ENCODE peak calls at places on chromosomes 6 and 20, in six cellular contexts. One of them, this sample, is unnamed.

GRCh38 chr6:127459231-127459641 is at the start of gene KIAA0408:
- DNase-seq in effector CD4-positive, alpha-beta T cell: no peak
- DNase-seq in D341Med: peak
- DNase-seq in hippocampal formation: no peak
- DNase-seq in hepatocyte: peak
- DNase-seq in stimulated activated CD4-positive, alpha-beta T cell treated with anti-CD3 and anti-CD28 coated beads, Interleukin-12 subunit alpha, Interleukin-12 subunit beta, amount 100 ng/mL, for 4 hours: no peak
- DNase-seq in this sample: no peak

GRCh38 chr6:168949876-168950499 is 303.7 kb downstream of the THBS2 start:
- DNase-seq in D341Med: no peak
- DNase-seq in effector CD4-positive, alpha-beta T cell: no peak
- DNase-seq in hepatocyte: no peak
- DNase-seq in stimulated activated CD4-positive, alpha-beta T cell treated with anti-CD3 and anti-CD28 coated beads, Interleukin-12 subunit alpha, Interleukin-12 subunit beta, amount 100 ng/mL, for 4 hours: no peak
- DNase-seq in hippocampal formation: no peak
- DNase-seq in this sample: no peak

GRCh38 chr20:51221791-51222408 is 199.0 kb upstream of the KCNG1 start:
- DNase-seq in hippocampal formation: no peak
- DNase-seq in effector CD4-positive, alpha-beta T cell: no peak
- DNase-seq in D341Med: no peak
- DNase-seq in stimulated activated CD4-positive, alpha-beta T cell treated with anti-CD3 and anti-CD28 coated beads, Interleukin-12 subunit alpha, Interleukin-12 subunit beta, amount 100 ng/mL, for 4 hours: no peak
- DNase-seq in hepatocyte: peak
- DNase-seq in this sample: peak

GRCh38 chr6:51292659-51293058 is 474.0 kb downstream of the TFAP2B start:
- DNase-seq in hippocampal formation: no peak
- DNase-seq in effector CD4-positive, alpha-beta T cell: no peak
- DNase-seq in stimulated activated CD4-positive, alpha-beta T cell treated with anti-CD3 and anti-CD28 coated beads, Interleukin-12 subunit alpha, Interleukin-12 subunit beta, amount 100 ng/mL, for 4 hours: no peak
- DNase-seq in hepatocyte: no peak
- DNase-seq in D341Med: no peak
- DNase-seq in this sample: no peak

GRCh38 chr6:36760685-36761435 is 63.2 kb downstream of the RAB44 start:
- DNase-seq in hippocampal formation: peak
- DNase-seq in stimulated activated CD4-positive, alpha-beta T cell treated with anti-CD3 and anti-CD28 coated beads, Interleukin-12 subunit alpha, Interleukin-12 subunit beta, amount 100 ng/mL, for 4 hours: no peak
- DNase-seq in effector CD4-positive, alpha-beta T cell: no peak
- DNase-seq in hepatocyte: no peak
- DNase-seq in D341Med: no peak
- DNase-seq in this sample: no peak

GRCh38 chr6:166725571-166725970 is 98.5 kb upstream of the RPS6KA2 start:
- DNase-seq in stimulated activated CD4-positive, alpha-beta T cell treated with anti-CD3 and anti-CD28 coated beads, Interleukin-12 subunit alpha, Interleukin-12 subunit beta, amount 100 ng/mL, for 4 hours: no peak
- DNase-seq in hepatocyte: no peak
- DNase-seq in hippocampal formation: no peak
- DNase-seq in D341Med: no peak
- DNase-seq in effector CD4-positive, alpha-beta T cell: no peak
- DNase-seq in this sample: no peak

GRCh38 chr6:163146036-163146435 is 268.5 kb upstream of the QKI start:
- DNase-seq in D341Med: no peak
- DNase-seq in stimulated activated CD4-positive, alpha-beta T cell treated with anti-CD3 and anti-CD28 coated beads, Interleukin-12 subunit alpha, Interleukin-12 subunit beta, amount 100 ng/mL, for 4 hours: no peak
- DNase-seq in hepatocyte: no peak
- DNase-seq in effector CD4-positive, alpha-beta T cell: no peak
- DNase-seq in hippocampal formation: no peak
- DNase-seq in this sample: no peak

GRCh38 chr20:25282796-25283195 is 34.9 kb downstream of the PYGB start:
- DNase-seq in hepatocyte: no peak
- DNase-seq in hippocampal formation: no peak
- DNase-seq in stimulated activated CD4-positive, alpha-beta T cell treated with anti-CD3 and anti-CD28 coated beads, Interleukin-12 subunit alpha, Interleukin-12 subunit beta, amount 100 ng/mL, for 4 hours: no peak
- DNase-seq in D341Med: no peak
- DNase-seq in effector CD4-positive, alpha-beta T cell: no peak
- DNase-seq in this sample: no peak

GRCh38 chr20:17854307-17854903 is 114.2 kb downstream of the SNX5 start:
- DNase-seq in stimulated activated CD4-positive, alpha-beta T cell treated with anti-CD3 and anti-CD28 coated beads, Interleukin-12 subunit alpha, Interleukin-12 subunit beta, amount 100 ng/mL, for 4 hours: no peak
- DNase-seq in effector CD4-positive, alpha-beta T cell: no peak
- DNase-seq in hepatocyte: peak
- DNase-seq in D341Med: no peak
- DNase-seq in hippocampal formation: no peak
- DNase-seq in this sample: peak

GRCh38 chr20:50303573-50304500 is 113.2 kb downstream of the CEBPB start:
- DNase-seq in hippocampal formation: no peak
- DNase-seq in hepatocyte: peak
- DNase-seq in effector CD4-positive, alpha-beta T cell: no peak
- DNase-seq in D341Med: no peak
- DNase-seq in stimulated activated CD4-positive, alpha-beta T cell treated with anti-CD3 and anti-CD28 coated beads, Interleukin-12 subunit alpha, Interleukin-12 subunit beta, amount 100 ng/mL, for 4 hours: no peak
- DNase-seq in this sample: no peak

GRCh38 chr6:60991427-60992028 is 1294.5 kb downstream of the KHDRBS2 start:
- DNase-seq in stimulated activated CD4-positive, alpha-beta T cell treated with anti-CD3 and anti-CD28 coated beads, Interleukin-12 subunit alpha, Interleukin-12 subunit beta, amount 100 ng/mL, for 4 hours: no peak
- DNase-seq in hippocampal formation: no peak
- DNase-seq in hepatocyte: no peak
- DNase-seq in effector CD4-positive, alpha-beta T cell: no peak
- DNase-seq in D341Med: no peak
- DNase-seq in this sample: no peak

GRCh38 chr20:23482138-23482537 is 8.8 kb upstream of the CST8 start:
- DNase-seq in hepatocyte: no peak
- DNase-seq in effector CD4-positive, alpha-beta T cell: no peak
- DNase-seq in hippocampal formation: no peak
- DNase-seq in stimulated activated CD4-positive, alpha-beta T cell treated with anti-CD3 and anti-CD28 coated beads, Interleukin-12 subunit alpha, Interleukin-12 subunit beta, amount 100 ng/mL, for 4 hours: no peak
- DNase-seq in D341Med: no peak
- DNase-seq in this sample: no peak

GRCh38 chr6:84652356-84653026 is 111.9 kb downstream of the TBX18 start:
- DNase-seq in effector CD4-positive, alpha-beta T cell: no peak
- DNase-seq in hepatocyte: no peak
- DNase-seq in D341Med: no peak
- DNase-seq in hippocampal formation: no peak
- DNase-seq in stimulated activated CD4-positive, alpha-beta T cell treated with anti-CD3 and anti-CD28 coated beads, Interleukin-12 subunit alpha, Interleukin-12 subunit beta, amount 100 ng/mL, for 4 hours: no peak
- DNase-seq in this sample: peak

GRCh38 chr6:154341876-154342275 is 14.7 kb downstream of the IPCEF1 start:
- DNase-seq in effector CD4-positive, alpha-beta T cell: no peak
- DNase-seq in hepatocyte: no peak
- DNase-seq in hippocampal formation: no peak
- DNase-seq in stimulated activated CD4-positive, alpha-beta T cell treated with anti-CD3 and anti-CD28 coated beads, Interleukin-12 subunit alpha, Interleukin-12 subunit beta, amount 100 ng/mL, for 4 hours: no peak
- DNase-seq in D341Med: no peak
- DNase-seq in this sample: no peak

GRCh38 chr6:47023543-47023942 is 18.6 kb downstream of the ADGRF1 start:
- DNase-seq in stimulated activated CD4-positive, alpha-beta T cell treated with anti-CD3 and anti-CD28 coated beads, Interleukin-12 subunit alpha, Interleukin-12 subunit beta, amount 100 ng/mL, for 4 hours: no peak
- DNase-seq in hepatocyte: no peak
- DNase-seq in effector CD4-positive, alpha-beta T cell: no peak
- DNase-seq in D341Med: no peak
- DNase-seq in hippocampal formation: no peak
- DNase-seq in this sample: no peak

GRCh38 chr6:14742680-14743079 is 503.2 kb upstream of the JARID2 start:
- DNase-seq in effector CD4-positive, alpha-beta T cell: no peak
- DNase-seq in hippocampal formation: no peak
- DNase-seq in D341Med: no peak
- DNase-seq in stimulated activated CD4-positive, alpha-beta T cell treated with anti-CD3 and anti-CD28 coated beads, Interleukin-12 subunit alpha, Interleukin-12 subunit beta, amount 100 ng/mL, for 4 hours: no peak
- DNase-seq in hepatocyte: no peak
- DNase-seq in this sample: no peak

GRCh38 chr6:155224031-155224451 is 39.8 kb upstream of the CLDN20 start:
- DNase-seq in effector CD4-positive, alpha-beta T cell: no peak
- DNase-seq in stimulated activated CD4-positive, alpha-beta T cell treated with anti-CD3 and anti-CD28 coated beads, Interleukin-12 subunit alpha, Interleukin-12 subunit beta, amount 100 ng/mL, for 4 hours: peak
- DNase-seq in hippocampal formation: no peak
- DNase-seq in D341Med: no peak
- DNase-seq in hepatocyte: peak
- DNase-seq in this sample: no peak

GRCh38 chr20:52150440-52151258 is 40.9 kb downstream of the ZFP64 start:
- DNase-seq in D341Med: peak
- DNase-seq in hepatocyte: peak
- DNase-seq in effector CD4-positive, alpha-beta T cell: no peak
- DNase-seq in hippocampal formation: peak
- DNase-seq in stimulated activated CD4-positive, alpha-beta T cell treated with anti-CD3 and anti-CD28 coated beads, Interleukin-12 subunit alpha, Interleukin-12 subunit beta, amount 100 ng/mL, for 4 hours: no peak
- DNase-seq in this sample: peak

GRCh38 chr6:87139236-87139635 is 16.1 kb upstream of the ZNF292 start:
- DNase-seq in effector CD4-positive, alpha-beta T cell: peak
- DNase-seq in hepatocyte: peak
- DNase-seq in hippocampal formation: peak
- DNase-seq in stimulated activated CD4-positive, alpha-beta T cell treated with anti-CD3 and anti-CD28 coated beads, Interleukin-12 subunit alpha, Interleukin-12 subunit beta, amount 100 ng/mL, for 4 hours: no peak
- DNase-seq in D341Med: peak
- DNase-seq in this sample: peak

GRCh38 chr6:80316655-80317332 is 210.3 kb downstream of the BCKDHB start:
- DNase-seq in hippocampal formation: peak
- DNase-seq in D341Med: no peak
- DNase-seq in stimulated activated CD4-positive, alpha-beta T cell treated with anti-CD3 and anti-CD28 coated beads, Interleukin-12 subunit alpha, Interleukin-12 subunit beta, amount 100 ng/mL, for 4 hours: no peak
- DNase-seq in effector CD4-positive, alpha-beta T cell: no peak
- DNase-seq in hepatocyte: no peak
- DNase-seq in this sample: peak

GRCh38 chr6:138211601-138212000 is 6.7 kb downstream of the PBOV1 start:
- DNase-seq in stimulated activated CD4-positive, alpha-beta T cell treated with anti-CD3 and anti-CD28 coated beads, Interleukin-12 subunit alpha, Interleukin-12 subunit beta, amount 100 ng/mL, for 4 hours: no peak
- DNase-seq in D341Med: no peak
- DNase-seq in hepatocyte: no peak
- DNase-seq in hippocampal formation: no peak
- DNase-seq in effector CD4-positive, alpha-beta T cell: no peak
- DNase-seq in this sample: no peak

GRCh38 chr6:140774080-140774505 is 1358.6 kb upstream of the GJE1 start:
- DNase-seq in effector CD4-positive, alpha-beta T cell: no peak
- DNase-seq in stimulated activated CD4-positive, alpha-beta T cell treated with anti-CD3 and anti-CD28 coated beads, Interleukin-12 subunit alpha, Interleukin-12 subunit beta, amount 100 ng/mL, for 4 hours: no peak
- DNase-seq in hippocampal formation: peak
- DNase-seq in D341Med: no peak
- DNase-seq in hepatocyte: peak
- DNase-seq in this sample: peak

GRCh38 chr6:16278048-16278724 is 39.8 kb downstream of the GMPR start:
- DNase-seq in stimulated activated CD4-positive, alpha-beta T cell treated with anti-CD3 and anti-CD28 coated beads, Interleukin-12 subunit alpha, Interleukin-12 subunit beta, amount 100 ng/mL, for 4 hours: no peak
- DNase-seq in effector CD4-positive, alpha-beta T cell: no peak
- DNase-seq in hepatocyte: peak
- DNase-seq in hippocampal formation: no peak
- DNase-seq in D341Med: no peak
- DNase-seq in this sample: no peak

GRCh38 chr6:168756009-168756634 is 315.1 kb downstream of the SMOC2 start:
- DNase-seq in D341Med: no peak
- DNase-seq in hepatocyte: no peak
- DNase-seq in stimulated activated CD4-positive, alpha-beta T cell treated with anti-CD3 and anti-CD28 coated beads, Interleukin-12 subunit alpha, Interleukin-12 subunit beta, amount 100 ng/mL, for 4 hours: no peak
- DNase-seq in hippocampal formation: no peak
- DNase-seq in effector CD4-positive, alpha-beta T cell: no peak
- DNase-seq in this sample: no peak

GRCh38 chr6:111625511-111626331 is 20.0 kb upstream of the TRAF3IP2 start:
- DNase-seq in effector CD4-positive, alpha-beta T cell: no peak
- DNase-seq in D341Med: peak
- DNase-seq in hepatocyte: no peak
- DNase-seq in stimulated activated CD4-positive, alpha-beta T cell treated with anti-CD3 and anti-CD28 coated beads, Interleukin-12 subunit alpha, Interleukin-12 subunit beta, amount 100 ng/mL, for 4 hours: no peak
- DNase-seq in hippocampal formation: peak
- DNase-seq in this sample: peak

GRCh38 chr6:122012576-122012975 is 386.9 kb upstream of the HSF2 start:
- DNase-seq in stimulated activated CD4-positive, alpha-beta T cell treated with anti-CD3 and anti-CD28 coated beads, Interleukin-12 subunit alpha, Interleukin-12 subunit beta, amount 100 ng/mL, for 4 hours: no peak
- DNase-seq in D341Med: no peak
- DNase-seq in hepatocyte: no peak
- DNase-seq in effector CD4-positive, alpha-beta T cell: no peak
- DNase-seq in hippocampal formation: no peak
- DNase-seq in this sample: no peak

GRCh38 chr6:47700051-47700450 is 1.7 kb downstream of the ADGRF4 start:
- DNase-seq in hippocampal formation: no peak
- DNase-seq in hepatocyte: peak
- DNase-seq in D341Med: no peak
- DNase-seq in effector CD4-positive, alpha-beta T cell: no peak
- DNase-seq in stimulated activated CD4-positive, alpha-beta T cell treated with anti-CD3 and anti-CD28 coated beads, Interleukin-12 subunit alpha, Interleukin-12 subunit beta, amount 100 ng/mL, for 4 hours: no peak
- DNase-seq in this sample: no peak

GRCh38 chr20:1185316-1185741 is 548 bp upstream of the TMEM74B start:
- DNase-seq in effector CD4-positive, alpha-beta T cell: no peak
- DNase-seq in D341Med: peak
- DNase-seq in hippocampal formation: no peak
- DNase-seq in stimulated activated CD4-positive, alpha-beta T cell treated with anti-CD3 and anti-CD28 coated beads, Interleukin-12 subunit alpha, Interleukin-12 subunit beta, amount 100 ng/mL, for 4 hours: no peak
- DNase-seq in hepatocyte: peak
- DNase-seq in this sample: no peak

GRCh38 chr6:18216411-18216810 is 47.9 kb downstream of the DEK start:
- DNase-seq in D341Med: no peak
- DNase-seq in hepatocyte: no peak
- DNase-seq in hippocampal formation: no peak
- DNase-seq in effector CD4-positive, alpha-beta T cell: no peak
- DNase-seq in stimulated activated CD4-positive, alpha-beta T cell treated with anti-CD3 and anti-CD28 coated beads, Interleukin-12 subunit alpha, Interleukin-12 subunit beta, amount 100 ng/mL, for 4 hours: no peak
- DNase-seq in this sample: no peak

GRCh38 chr20:31527266-31527665 is 13.0 kb downstream of the HM13 start:
- DNase-seq in stimulated activated CD4-positive, alpha-beta T cell treated with anti-CD3 and anti-CD28 coated beads, Interleukin-12 subunit alpha, Interleukin-12 subunit beta, amount 100 ng/mL, for 4 hours: no peak
- DNase-seq in D341Med: no peak
- DNase-seq in effector CD4-positive, alpha-beta T cell: no peak
- DNase-seq in hepatocyte: no peak
- DNase-seq in hippocampal formation: no peak
- DNase-seq in this sample: no peak

GRCh38 chr20:24747881-24748595 is 201.0 kb upstream of the CST7 start:
- DNase-seq in effector CD4-positive, alpha-beta T cell: no peak
- DNase-seq in hippocampal formation: no peak
- DNase-seq in D341Med: no peak
- DNase-seq in hepatocyte: no peak
- DNase-seq in stimulated activated CD4-positive, alpha-beta T cell treated with anti-CD3 and anti-CD28 coated beads, Interleukin-12 subunit alpha, Interleukin-12 subunit beta, amount 100 ng/mL, for 4 hours: no peak
- DNase-seq in this sample: no peak

GRCh38 chr20:63520594-63520938 is at the start of gene PPDPF:
- DNase-seq in effector CD4-positive, alpha-beta T cell: peak
- DNase-seq in hippocampal formation: peak
- DNase-seq in stimulated activated CD4-positive, alpha-beta T cell treated with anti-CD3 and anti-CD28 coated beads, Interleukin-12 subunit alpha, Interleukin-12 subunit beta, amount 100 ng/mL, for 4 hours: peak
- DNase-seq in hepatocyte: peak
- DNase-seq in D341Med: peak
- DNase-seq in this sample: peak

GRCh38 chr20:54119744-54120143 is 49.4 kb upstream of the BCAS1 start:
- DNase-seq in hippocampal formation: no peak
- DNase-seq in D341Med: no peak
- DNase-seq in effector CD4-positive, alpha-beta T cell: no peak
- DNase-seq in stimulated activated CD4-positive, alpha-beta T cell treated with anti-CD3 and anti-CD28 coated beads, Interleukin-12 subunit alpha, Interleukin-12 subunit beta, amount 100 ng/mL, for 4 hours: no peak
- DNase-seq in hepatocyte: no peak
- DNase-seq in this sample: no peak